ENCODE peak calls at places on chromosomes 5 and 9, in six cellular contexts. F is IMR-90, T is neuronal stem cell, M is H1, J is mesenchymal stem cell, X is trophoblast cell. U is an unnamed sample.

GRCh38 chr9:93968451-93969327 is 13.5 kb upstream of the BARX1 start:
- DNase-seq in F (peak; percentile 59), T (no peak), M (no peak), J (peak; percentile 61), X (no peak), U (peak; percentile 44)

GRCh38 chr5:88671408-88671807 is 211.6 kb downstream of the MEF2C start:
- DNase-seq in F (no peak), T (no peak), M (no peak), J (no peak), X (no peak), U (no peak)

GRCh38 chr5:171162602-171163001 is 146.4 kb upstream of the TLX3 start:
- DNase-seq in F (peak; percentile 25), T (peak; percentile 43), M (peak; percentile 39), J (peak; percentile 24), X (no peak), U (peak; percentile 76)

GRCh38 chr9:80644044-80644443 is 1045.3 kb downstream of the TLE1 start:
- DNase-seq in F (no peak), T (no peak), M (no peak), J (no peak), X (no peak), U (no peak)

GRCh38 chr5:41891066-41891707 is 13.0 kb upstream of the RIMOC1 start:
- DNase-seq in F (no peak), T (no peak), M (no peak), J (no peak), X (no peak), U (no peak)

GRCh38 chr9:106929471-106930198 is 66.7 kb downstream of the ZNF462 start:
- DNase-seq in F (peak; percentile 82), T (no peak), M (no peak), J (no peak), X (no peak), U (no peak)

GRCh38 chr9:125436613-125437443 is 175.2 kb downstream of the GAPVD1 start:
- DNase-seq in F (no peak), T (no peak), M (no peak), J (no peak), X (no peak), U (peak; percentile 14)

GRCh38 chr9:126430124-126430523 is 103.5 kb downstream of the MVB12B start:
- DNase-seq in F (no peak), T (no peak), M (no peak), J (no peak), X (no peak), U (peak; percentile 44)

GRCh38 chr9:5712651-5713360 is 83.9 kb downstream of the RIC1 start:
- DNase-seq in F (no peak), T (no peak), M (no peak), J (no peak), X (no peak), U (no peak)

GRCh38 chr5:135318924-135319323 is 80.1 kb downstream of the MACROH2A1 start:
- DNase-seq in F (no peak), T (no peak), M (no peak), J (no peak), X (no peak), U (peak; percentile 7)

GRCh38 chr5:91266184-91266705 is 116.9 kb downstream of the ARRDC3 start:
- DNase-seq in F (peak; percentile 73), T (no peak), M (no peak), J (peak; percentile 73), X (no peak), U (no peak)

GRCh38 chr9:68509689-68510088 is 31.0 kb downstream of the TMEM252 start:
- DNase-seq in F (no peak), T (no peak), M (peak; percentile 5), J (no peak), X (no peak), U (peak; percentile 61)

GRCh38 chr9:26975728-26976707 is 19.8 kb downstream of the IFT74 start:
- DNase-seq in F (peak; percentile 46), T (peak; percentile 30), M (peak; percentile 74), J (peak; percentile 63), X (peak; percentile 50), U (peak; percentile 89)

GRCh38 chr9:133842174-133842573 is 104.0 kb upstream of the SARDH start:
- DNase-seq in F (no peak), T (no peak), M (no peak), J (no peak), X (peak; percentile 90), U (peak; percentile 64)

DNA sequence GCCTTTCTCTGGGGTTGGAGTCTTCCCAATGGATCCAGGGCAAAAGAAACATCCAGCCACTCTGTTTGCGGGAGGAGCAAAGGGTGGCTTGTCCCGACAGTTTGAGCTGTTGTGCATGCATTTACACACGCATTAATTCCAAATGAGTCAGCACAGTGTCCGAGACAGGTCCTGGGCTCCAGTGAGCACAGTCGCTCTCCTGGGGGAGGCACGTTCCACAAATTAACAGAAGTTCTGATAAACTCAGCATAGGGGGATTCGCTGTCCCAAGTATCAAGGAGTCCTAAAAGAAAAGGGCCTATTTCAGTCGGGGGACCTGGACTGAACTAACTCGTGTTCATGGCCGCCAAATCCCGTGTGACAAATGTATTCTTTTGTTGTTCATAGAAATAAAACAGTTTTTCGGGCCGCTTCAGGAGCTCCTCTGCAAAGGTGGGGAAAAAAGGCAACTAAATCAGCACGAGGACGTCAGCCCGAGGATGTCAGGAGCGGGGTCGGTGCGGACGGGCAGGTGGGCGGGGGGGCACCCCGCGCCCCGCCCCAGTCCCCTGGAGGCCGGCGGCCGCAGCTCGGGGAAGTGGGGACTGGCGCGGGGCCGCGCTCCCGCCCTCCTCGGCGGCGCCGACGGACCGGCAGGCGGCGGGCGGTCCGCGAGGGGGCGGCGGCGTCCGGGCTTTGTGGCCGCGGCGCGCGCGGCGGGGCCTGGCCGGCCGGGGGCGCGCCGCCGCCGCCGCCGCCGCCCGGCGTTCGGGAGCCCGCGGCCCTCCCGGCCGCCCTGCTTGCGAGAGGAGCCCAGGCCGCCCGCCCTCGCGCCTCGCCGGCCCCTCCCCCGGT is at the start of gene MSANTD3:
- DNase-seq in F (peak; percentile 76), T (peak; percentile 57), M (no peak), J (peak; percentile 92), X (peak; percentile 46), U (peak; percentile 57)
- H4K8ac ChIP-seq in F (peak within 1 kb of the TSS; percentile 85), T (no peak within 1 kb of the TSS), M (peak within 1 kb of the TSS; percentile 82), J (peak within 1 kb of the TSS; percentile 94), X (peak within 1 kb of the TSS; percentile 87), U (peak within 1 kb of the TSS; percentile 98)

GRCh38 chr5:170137694-170138214 is 32.1 kb downstream of the FOXI1 start:
- DNase-seq in F (no peak), T (no peak), M (no peak), J (no peak), X (no peak), U (no peak)
- H3K9me3 ChIP-seq in F (no peaks in the 10 kb centered on the region), T (no peaks in the 10 kb centered on the region), M (no peaks in the 10 kb centered on the region), J (no peaks in the 10 kb centered on the region), X (no peaks in the 10 kb centered on the region), U (no peaks in the 10 kb centered on the region)

DNA sequence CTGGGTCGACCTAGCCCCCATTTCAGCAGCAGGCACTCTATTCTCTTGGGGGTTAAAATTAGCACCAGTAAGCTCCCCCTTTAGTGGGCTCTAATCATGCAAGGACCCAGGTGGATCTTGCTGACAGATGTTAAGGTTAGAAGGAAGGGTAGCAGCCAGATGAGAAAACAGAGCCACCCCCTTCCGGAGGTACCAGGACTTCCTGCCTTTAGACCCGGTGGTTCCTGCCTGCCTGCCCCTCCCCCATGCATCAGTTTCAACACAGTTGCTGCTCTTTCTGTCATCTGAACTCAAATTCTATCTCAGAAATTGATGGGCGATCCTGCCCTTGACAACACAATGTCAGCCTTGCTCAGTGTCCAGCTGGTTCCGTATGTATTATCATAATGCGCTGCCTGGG is 287.3 kb downstream of the EBF1 start:
- DNase-seq in F (no peak), T (no peak), M (no peak), J (no peak), X (no peak), U (peak; percentile 32)
- H4K8ac ChIP-seq in F (no peak overlapping the region), T (no peak overlapping the region), M (no peak overlapping the region), J (no peak overlapping the region), X (no peak overlapping the region), U (no peak overlapping the region)

DNA sequence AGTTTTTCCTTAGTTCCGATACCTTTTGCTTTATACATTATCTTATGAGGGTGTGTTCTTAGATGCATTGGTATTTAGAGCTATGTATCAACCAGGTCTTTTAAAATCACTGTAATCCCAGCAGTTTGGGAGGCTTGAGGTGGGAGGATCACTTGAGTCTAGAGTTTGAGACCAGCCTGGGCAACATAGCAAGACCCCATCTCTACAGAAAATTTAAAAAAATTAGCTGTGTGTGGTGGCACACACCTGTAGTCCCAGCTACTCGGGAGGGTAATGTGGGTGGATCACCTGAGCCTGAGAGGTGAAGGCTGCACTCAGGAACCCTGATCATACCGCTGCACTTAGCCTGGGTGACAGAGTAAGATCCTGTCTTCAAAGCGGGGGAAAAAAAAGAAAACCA is 15.1 kb downstream of the SPIN1 start:
- DNase-seq in F (no peak), T (no peak), M (no peak), J (no peak), X (no peak), U (no peak)
- H3K9me3 ChIP-seq in F (no peaks in the 10 kb centered on the region), T (no peaks in the 10 kb centered on the region), M (no peaks in the 10 kb centered on the region), J (no peaks in the 10 kb centered on the region), X (no peaks in the 10 kb centered on the region), U (no peaks in the 10 kb centered on the region)

GRCh38 chr9:113012492-113012891 is 500 bp upstream of the ZNF883 start:
- DNase-seq in F (no peak), T (no peak), M (no peak), J (no peak), X (no peak), U (no peak)
- H4K8ac ChIP-seq in F (no peak overlapping the region), T (no peak overlapping the region), M (no peak overlapping the region), J (no peak overlapping the region), X (no peak overlapping the region), U (no peak overlapping the region)

DNA sequence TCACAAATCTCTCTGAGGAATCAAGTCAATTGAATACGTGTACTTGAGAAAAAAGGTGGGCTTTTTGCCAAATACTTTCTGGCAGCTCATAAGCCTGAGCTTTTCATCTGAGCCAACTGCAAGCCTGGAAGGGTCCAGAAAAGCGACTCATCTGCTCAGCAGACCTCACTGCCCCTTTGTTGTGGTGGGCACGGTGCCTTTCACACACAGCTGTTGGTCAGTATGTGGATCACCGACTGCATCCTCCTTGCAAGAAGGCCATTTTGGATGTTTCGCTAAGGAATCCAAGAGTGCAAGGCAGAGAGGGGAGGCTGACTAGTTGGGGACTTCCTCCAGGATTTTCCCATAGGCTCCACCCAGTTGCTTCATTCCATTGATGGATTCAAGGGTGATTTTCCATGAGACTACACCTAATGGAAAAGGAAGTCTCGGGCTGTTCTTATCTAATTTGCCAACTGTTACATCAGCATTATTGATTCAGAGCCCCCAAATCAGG is 564.7 kb downstream of the PDE4D start:
- DNase-seq in F (peak; percentile 50), T (no peak), M (no peak), J (peak; percentile 45), X (no peak), U (no peak)
- H3K9me3 ChIP-seq in F (no peaks in the 10 kb centered on the region), T (no peaks in the 10 kb centered on the region), M (no peaks in the 10 kb centered on the region), J (no peaks in the 10 kb centered on the region), X (no peaks in the 10 kb centered on the region), U (no peaks in the 10 kb centered on the region)

GRCh38 chr9:99083051-99083450 is 21.9 kb upstream of the TGFBR1 start:
- DNase-seq in F (no peak), T (no peak), M (no peak), J (no peak), X (no peak), U (no peak)

GRCh38 chr9:99076030-99076429 is 28.9 kb upstream of the TGFBR1 start:
- DNase-seq in F (no peak), T (no peak), M (no peak), J (no peak), X (no peak), U (no peak)

GRCh38 chr9:99076483-99077171 is 28.3 kb upstream of the TGFBR1 start:
- DNase-seq in F (no peak), T (no peak), M (no peak), J (no peak), X (no peak), U (no peak)

GRCh38 chr9:99078731-99079130 is 26.2 kb upstream of the TGFBR1 start:
- DNase-seq in F (no peak), T (no peak), M (no peak), J (no peak), X (no peak), U (no peak)

GRCh38 chr9:99079542-99079941 is 25.4 kb upstream of the TGFBR1 start:
- DNase-seq in F (no peak), T (no peak), M (no peak), J (no peak), X (no peak), U (no peak)
- H4K8ac ChIP-seq in F (no peak overlapping the region), T (no peak overlapping the region), M (no peak overlapping the region), J (no peak overlapping the region), X (no peak overlapping the region), U (no peak overlapping the region)

U was measured in H9.